ENCODE peak calls at places on chromosomes 5 and 9, in eight cellular contexts. One of them, this sample, is unnamed. For H3K4me1, the result is how much of the 10 kb centered on the place peaks cover.

GRCh38 chr5:96338089-96338488 is 95.0 kb downstream of the PCSK1 start:
- DNase-seq in heart right ventricle: no peak
- DNase-seq in endothelial cell of umbilical vein: no peak
- DNase-seq in OCI-LY7: no peak
- DNase-seq in endodermal cell: no peak
- DNase-seq in A549: no peak
- DNase-seq in body of pancreas: no peak
- DNase-seq in PC-9: no peak
- DNase-seq in this sample: no peak

GRCh38 chr9:71223953-71224538 is 102.6 kb upstream of the TRPM3 start:
- DNase-seq in heart right ventricle: no peak
- DNase-seq in endothelial cell of umbilical vein: peak
- DNase-seq in OCI-LY7: no peak
- DNase-seq in endodermal cell: peak
- DNase-seq in A549: no peak
- DNase-seq in body of pancreas: no peak
- DNase-seq in PC-9: no peak
- DNase-seq in this sample: no peak

GRCh38 chr5:160366230-160366629 is 4.2 kb downstream of the C1QTNF2 start:
- DNase-seq in heart right ventricle: no peak
- DNase-seq in endothelial cell of umbilical vein: no peak
- DNase-seq in OCI-LY7: no peak
- DNase-seq in endodermal cell: no peak
- DNase-seq in A549: no peak
- DNase-seq in body of pancreas: no peak
- DNase-seq in PC-9: no peak
- DNase-seq in this sample: no peak

GRCh38 chr9:37410969-37411785 is 11.3 kb upstream of the GRHPR start:
- DNase-seq in heart right ventricle: no peak
- DNase-seq in endothelial cell of umbilical vein: no peak
- DNase-seq in OCI-LY7: peak
- DNase-seq in endodermal cell: peak
- DNase-seq in A549: peak
- DNase-seq in body of pancreas: no peak
- DNase-seq in PC-9: no peak
- DNase-seq in this sample: no peak

GRCh38 chr5:150653145-150653761 is 7.8 kb upstream of the MYOZ3 start:
- DNase-seq in heart right ventricle: peak
- DNase-seq in endothelial cell of umbilical vein: no peak
- DNase-seq in OCI-LY7: no peak
- DNase-seq in endodermal cell: peak
- DNase-seq in A549: no peak
- DNase-seq in body of pancreas: no peak
- DNase-seq in PC-9: no peak
- DNase-seq in this sample: no peak

GRCh38 chr9:106718996-106719395 is 144.0 kb upstream of the ZNF462 start:
- DNase-seq in heart right ventricle: no peak
- DNase-seq in endothelial cell of umbilical vein: peak
- DNase-seq in OCI-LY7: no peak
- DNase-seq in endodermal cell: no peak
- DNase-seq in A549: no peak
- DNase-seq in body of pancreas: no peak
- DNase-seq in PC-9: no peak
- DNase-seq in this sample: no peak

GRCh38 chr9:110048976-110049698 is 158.8 kb downstream of the C9orf152 start:
- DNase-seq in heart right ventricle: no peak
- DNase-seq in endothelial cell of umbilical vein: no peak
- DNase-seq in OCI-LY7: peak
- DNase-seq in endodermal cell: peak
- DNase-seq in A549: no peak
- DNase-seq in body of pancreas: no peak
- DNase-seq in PC-9: peak
- DNase-seq in this sample: peak

GRCh38 chr5:138370537-138370936 is 18.1 kb downstream of the KDM3B start:
- DNase-seq in heart right ventricle: no peak
- DNase-seq in endothelial cell of umbilical vein: peak
- DNase-seq in OCI-LY7: no peak
- DNase-seq in endodermal cell: no peak
- DNase-seq in A549: no peak
- DNase-seq in body of pancreas: no peak
- DNase-seq in PC-9: no peak
- DNase-seq in this sample: no peak

GRCh38 chr5:150853560-150853959 is 7.2 kb downstream of the IRGM start:
- DNase-seq in heart right ventricle: no peak
- DNase-seq in endothelial cell of umbilical vein: no peak
- DNase-seq in OCI-LY7: no peak
- DNase-seq in endodermal cell: no peak
- DNase-seq in A549: no peak
- DNase-seq in body of pancreas: no peak
- DNase-seq in PC-9: no peak
- DNase-seq in this sample: no peak

GRCh38 chr5:149485655-149486615 is 65.3 kb downstream of the CSNK1A1 start:
- DNase-seq in heart right ventricle: peak
- DNase-seq in endothelial cell of umbilical vein: peak
- DNase-seq in OCI-LY7: no peak
- DNase-seq in endodermal cell: no peak
- DNase-seq in A549: peak
- DNase-seq in body of pancreas: peak
- DNase-seq in PC-9: peak
- DNase-seq in this sample: no peak

GRCh38 chr5:139038618-139039305 is 159.4 kb downstream of the SIL1 start:
- DNase-seq in heart right ventricle: no peak
- DNase-seq in endothelial cell of umbilical vein: no peak
- DNase-seq in OCI-LY7: no peak
- DNase-seq in endodermal cell: peak
- DNase-seq in A549: peak
- DNase-seq in body of pancreas: no peak
- DNase-seq in PC-9: no peak
- DNase-seq in this sample: no peak

GRCh38 chr9:15552641-15553527 is at the start of gene CCDC171:
- DNase-seq in heart right ventricle: peak
- DNase-seq in endothelial cell of umbilical vein: peak
- DNase-seq in OCI-LY7: peak
- DNase-seq in endodermal cell: peak
- DNase-seq in A549: peak
- DNase-seq in body of pancreas: peak
- DNase-seq in PC-9: peak
- DNase-seq in this sample: peak
- H3K27ac ChIP-seq in heart right ventricle: peak
- H3K27ac ChIP-seq in endothelial cell of umbilical vein: peak
- H3K27ac ChIP-seq in OCI-LY7: peak
- H3K27ac ChIP-seq in endodermal cell: peak
- H3K27ac ChIP-seq in A549: peak
- H3K27ac ChIP-seq in body of pancreas: peak
- H3K27ac ChIP-seq in PC-9: peak
- H3K27ac ChIP-seq in this sample: peak

GRCh38 chr5:38537502-38537901 is 18.9 kb downstream of the LIFR start:
- DNase-seq in heart right ventricle: no peak
- DNase-seq in endothelial cell of umbilical vein: no peak
- DNase-seq in OCI-LY7: no peak
- DNase-seq in endodermal cell: no peak
- DNase-seq in A549: no peak
- DNase-seq in body of pancreas: no peak
- DNase-seq in PC-9: no peak
- DNase-seq in this sample: no peak
- H3K4me1 ChIP-seq in heart right ventricle: half or more
- H3K4me1 ChIP-seq in endothelial cell of umbilical vein: under half
- H3K4me1 ChIP-seq in OCI-LY7: under half
- H3K4me1 ChIP-seq in endodermal cell: under half
- H3K4me1 ChIP-seq in A549: under half
- H3K4me1 ChIP-seq in body of pancreas: half or more
- H3K4me1 ChIP-seq in PC-9: under half
- H3K4me1 ChIP-seq in this sample: under half

GRCh38 chr9:137279741-137280477 is 2.4 kb downstream of the TOR4A start:
- DNase-seq in heart right ventricle: no peak
- DNase-seq in endothelial cell of umbilical vein: no peak
- DNase-seq in OCI-LY7: no peak
- DNase-seq in endodermal cell: peak
- DNase-seq in A549: no peak
- DNase-seq in body of pancreas: no peak
- DNase-seq in PC-9: no peak
- DNase-seq in this sample: no peak

GRCh38 chr9:137278061-137278912 is 761 bp downstream of the TOR4A start:
- DNase-seq in heart right ventricle: peak
- DNase-seq in endothelial cell of umbilical vein: no peak
- DNase-seq in OCI-LY7: peak
- DNase-seq in endodermal cell: peak
- DNase-seq in A549: no peak
- DNase-seq in body of pancreas: no peak
- DNase-seq in PC-9: no peak
- DNase-seq in this sample: no peak

GRCh38 chr9:137280478-137281344 is 3.2 kb downstream of the TOR4A start:
- DNase-seq in heart right ventricle: no peak
- DNase-seq in endothelial cell of umbilical vein: no peak
- DNase-seq in OCI-LY7: no peak
- DNase-seq in endodermal cell: peak
- DNase-seq in A549: no peak
- DNase-seq in body of pancreas: no peak
- DNase-seq in PC-9: no peak
- DNase-seq in this sample: no peak

GRCh38 chr9:137278913-137279711 is 1.6 kb downstream of the TOR4A start:
- DNase-seq in heart right ventricle: no peak
- DNase-seq in endothelial cell of umbilical vein: no peak
- DNase-seq in OCI-LY7: no peak
- DNase-seq in endodermal cell: peak
- DNase-seq in A549: no peak
- DNase-seq in body of pancreas: no peak
- DNase-seq in PC-9: no peak
- DNase-seq in this sample: no peak

GRCh38 chr9:137281345-137282116 is 4.0 kb downstream of the TOR4A start:
- DNase-seq in heart right ventricle: no peak
- DNase-seq in endothelial cell of umbilical vein: no peak
- DNase-seq in OCI-LY7: no peak
- DNase-seq in endodermal cell: peak
- DNase-seq in A549: no peak
- DNase-seq in body of pancreas: no peak
- DNase-seq in PC-9: no peak
- DNase-seq in this sample: no peak
- H3K27ac ChIP-seq in heart right ventricle: no peak
- H3K27ac ChIP-seq in endothelial cell of umbilical vein: no peak
- H3K27ac ChIP-seq in OCI-LY7: peak
- H3K27ac ChIP-seq in endodermal cell: no peak
- H3K27ac ChIP-seq in A549: no peak
- H3K27ac ChIP-seq in body of pancreas: no peak
- H3K27ac ChIP-seq in PC-9: no peak
- H3K27ac ChIP-seq in this sample: no peak

GRCh38 chr9:133354766-133355165 is 1.5 kb downstream of the SURF1 start:
- DNase-seq in heart right ventricle: no peak
- DNase-seq in endothelial cell of umbilical vein: no peak
- DNase-seq in OCI-LY7: no peak
- DNase-seq in endodermal cell: no peak
- DNase-seq in A549: no peak
- DNase-seq in body of pancreas: no peak
- DNase-seq in PC-9: no peak
- DNase-seq in this sample: no peak
- H3K4me1 ChIP-seq in heart right ventricle: under half
- H3K4me1 ChIP-seq in endothelial cell of umbilical vein: under half
- H3K4me1 ChIP-seq in OCI-LY7: under half
- H3K4me1 ChIP-seq in endodermal cell: under half
- H3K4me1 ChIP-seq in A549: under half
- H3K4me1 ChIP-seq in body of pancreas: half or more
- H3K4me1 ChIP-seq in PC-9: under half
- H3K4me1 ChIP-seq in this sample: under half

DNA sequence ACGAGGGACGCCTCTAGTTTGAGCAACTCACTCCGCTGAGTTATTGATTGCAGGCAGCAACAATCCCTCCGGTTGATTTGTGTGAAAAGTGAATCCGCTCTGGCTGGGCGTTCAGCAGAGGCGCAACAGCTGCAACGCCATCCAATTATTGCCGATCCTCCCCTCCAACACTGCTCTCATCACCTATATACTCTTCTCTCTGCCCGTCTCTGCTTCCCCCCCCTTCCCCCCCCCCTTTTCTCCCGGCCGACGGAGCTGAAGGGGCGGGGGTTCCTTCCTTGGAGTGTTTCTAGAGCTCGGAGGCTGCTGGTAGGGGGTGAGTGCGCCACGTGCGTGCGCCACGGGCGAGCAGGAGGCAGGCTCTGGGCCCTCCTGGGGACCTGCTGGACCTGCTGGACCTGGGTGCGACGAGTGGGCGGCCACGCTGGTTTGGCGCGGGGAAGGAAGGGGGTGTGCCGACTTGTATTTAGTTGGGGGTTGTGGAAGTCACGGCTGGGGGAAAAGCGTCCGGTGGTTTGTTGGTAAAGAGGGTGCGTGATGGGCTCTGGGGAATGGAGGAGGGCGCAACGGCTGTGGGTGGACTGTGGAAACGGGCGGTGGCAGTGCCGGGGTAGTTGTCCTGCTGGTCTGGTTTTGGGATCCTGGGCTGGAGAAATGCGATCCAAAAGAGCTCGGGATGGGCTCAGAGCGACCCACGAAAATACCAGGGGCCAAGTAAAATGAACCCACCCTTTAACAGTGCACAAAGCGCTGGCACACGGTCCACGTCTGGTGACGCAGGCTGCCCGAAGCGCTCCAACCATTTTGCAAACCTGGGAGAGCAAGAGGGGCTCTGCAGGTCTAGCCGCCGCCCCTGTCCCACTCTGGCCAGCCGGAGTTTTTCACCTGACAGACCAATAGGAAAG is 6.4 kb upstream of the MEF2C start:
- DNase-seq in heart right ventricle: peak
- DNase-seq in endothelial cell of umbilical vein: peak
- DNase-seq in OCI-LY7: no peak
- DNase-seq in endodermal cell: peak
- DNase-seq in A549: no peak
- DNase-seq in body of pancreas: peak
- DNase-seq in PC-9: no peak
- DNase-seq in this sample: no peak
- H3K27ac ChIP-seq in heart right ventricle: peak
- H3K27ac ChIP-seq in endothelial cell of umbilical vein: peak
- H3K27ac ChIP-seq in OCI-LY7: no peak
- H3K27ac ChIP-seq in endodermal cell: no peak
- H3K27ac ChIP-seq in A549: no peak
- H3K27ac ChIP-seq in body of pancreas: no peak
- H3K27ac ChIP-seq in PC-9: no peak
- H3K27ac ChIP-seq in this sample: no peak

DNA sequence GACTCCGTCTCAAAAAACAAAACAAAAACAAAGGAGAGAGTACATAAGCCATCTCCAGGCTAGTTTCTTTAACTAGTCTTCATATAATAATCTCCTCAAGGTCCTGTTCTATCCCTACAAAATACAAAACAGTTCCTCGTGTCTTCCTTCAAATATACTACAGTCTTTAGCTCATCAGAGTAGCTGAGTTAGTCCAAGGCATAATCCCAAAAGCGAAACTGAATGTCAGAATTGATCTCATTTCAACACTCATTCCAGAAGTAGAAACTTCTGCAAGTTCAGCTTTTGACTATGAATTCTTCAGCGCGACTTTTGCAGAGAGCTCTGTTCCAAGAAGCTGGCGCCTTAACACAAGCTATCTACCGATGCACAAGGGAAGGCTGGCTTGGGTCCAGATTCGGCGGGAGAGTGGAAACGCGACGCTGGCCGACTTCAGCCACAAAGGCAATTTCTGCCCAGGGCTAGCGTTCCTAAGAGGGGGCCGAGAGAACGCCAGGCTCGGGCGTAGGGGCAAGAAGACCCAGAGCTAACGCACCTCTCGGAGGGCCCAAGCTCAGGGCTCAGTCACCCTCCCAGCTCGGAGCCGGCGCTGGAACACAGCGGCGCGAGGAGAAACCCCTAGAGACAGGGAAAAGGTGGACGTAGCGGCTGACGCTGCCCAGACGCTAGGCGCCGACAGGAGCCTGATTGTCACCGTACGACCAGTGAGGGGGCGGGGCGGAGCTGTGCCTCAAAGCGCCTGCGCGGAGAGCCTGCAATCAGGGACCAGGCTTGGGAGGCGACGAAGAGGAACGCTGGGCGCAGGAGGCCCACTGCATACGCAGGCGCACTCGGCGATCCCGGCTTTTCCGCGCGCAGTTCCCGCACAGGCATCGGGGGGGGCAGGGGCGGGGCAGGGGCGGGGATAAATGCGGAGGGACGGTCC is 469 bp upstream of the HSDL2 start:
- DNase-seq in heart right ventricle: peak
- DNase-seq in endothelial cell of umbilical vein: peak
- DNase-seq in OCI-LY7: peak
- DNase-seq in endodermal cell: peak
- DNase-seq in A549: peak
- DNase-seq in body of pancreas: peak
- DNase-seq in PC-9: peak
- DNase-seq in this sample: peak
- H3K4me1 ChIP-seq in heart right ventricle: half or more
- H3K4me1 ChIP-seq in endothelial cell of umbilical vein: under half
- H3K4me1 ChIP-seq in OCI-LY7: under half
- H3K4me1 ChIP-seq in endodermal cell: under half
- H3K4me1 ChIP-seq in A549: under half
- H3K4me1 ChIP-seq in body of pancreas: under half
- H3K4me1 ChIP-seq in PC-9: under half
- H3K4me1 ChIP-seq in this sample: under half

This sample was measured in CD4-positive, alpha-beta memory T cell.